ENCODE peak calls at places on chromosomes 16 and 17, in four cellular contexts. X is A549, Z is keratinocyte, U is AG04450. I is an unnamed sample.

GRCh38 chr16:28543072-28543471 is 4.3 kb upstream of the NUPR1 start:
- DNase-seq in U (no peak), X (no peak), Z (no peak), I (peak)

GRCh38 chr16:1088295-1089170 is 7.5 kb downstream of the C1QTNF8 start:
- DNase-seq in U (no peak), X (no peak), Z (no peak), I (no peak)

GRCh38 chr16:63922563-63922962 is 1199.3 kb downstream of the CDH11 start:
- DNase-seq in X (no peak), U (no peak), Z (no peak), I (no peak)

GRCh38 chr16:28549301-28549899 is 4.3 kb upstream of the SGF29 start:
- DNase-seq in X (peak), Z (no peak), U (no peak), I (no peak)

GRCh38 chr16:4317471-4318170 is 1.8 kb downstream of the GLIS2 start:
- DNase-seq in Z (no peak), X (peak), U (no peak), I (no peak)

GRCh38 chr16:72256398-72257048 is 84.6 kb upstream of the PMFBP1 start:
- DNase-seq in Z (no peak), X (no peak), U (peak), I (no peak)

GRCh38 chr17:81063488-81064093 is 28.6 kb downstream of the BAIAP2 start:
- DNase-seq in U (no peak), Z (no peak), X (no peak), I (no peak)

GRCh38 chr16:50884066-50884860 is 142.4 kb downstream of the CYLD start:
- DNase-seq in U (no peak), Z (no peak), X (peak), I (no peak)

GRCh38 chr16:81560979-81561657 is 116.5 kb downstream of the CMIP start:
- DNase-seq in Z (no peak), U (no peak), X (no peak), I (no peak)

GRCh38 chr17:10729334-10730193 is at the start of gene TMEM220:
- DNase-seq in Z (no peak), X (peak), U (peak), I (peak)

GRCh38 chr16:65781855-65782254 is 584.6 kb upstream of the CDH5 start:
- DNase-seq in Z (no peak), U (no peak), X (no peak), I (no peak)

GRCh38 chr17:19833914-19834313 is 33.8 kb downstream of the ULK2 start:
- DNase-seq in U (no peak), Z (no peak), X (no peak), I (no peak)

GRCh38 chr16:28924762-28925385 is at the start of gene RABEP2:
- DNase-seq in Z (peak), X (peak), U (peak), I (peak)

GRCh38 chr17:69539781-69540319 is 125.4 kb downstream of the MAP2K6 start:
- DNase-seq in X (peak), U (peak), Z (no peak), I (no peak)

DNA sequence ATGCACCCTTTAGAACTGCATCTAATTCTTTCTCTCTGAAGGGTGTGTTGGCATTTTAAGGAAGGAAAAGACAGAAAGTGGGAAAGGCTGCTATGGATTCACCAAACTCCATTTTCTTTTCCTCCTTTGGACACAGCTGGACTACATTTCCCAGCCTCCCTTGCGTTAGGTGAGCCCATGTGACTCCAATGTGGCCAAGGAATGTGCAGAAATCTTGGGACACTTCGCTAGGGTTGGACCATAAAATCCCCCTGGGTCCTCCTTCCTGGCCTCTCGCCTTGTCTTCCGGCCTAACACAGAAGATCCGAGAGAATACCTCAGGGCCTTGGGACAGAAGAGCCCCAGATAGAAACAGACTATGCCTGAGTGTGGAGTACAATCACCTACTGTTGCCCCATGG is 56.3 kb downstream of the ABCC12 start:
- DNase-seq in Z (no peak), X (peak), U (no peak), I (no peak)
- H3K27ac ChIP-seq in Z (no peak), X (no peak), U (no peak), I (no peak)

DNA sequence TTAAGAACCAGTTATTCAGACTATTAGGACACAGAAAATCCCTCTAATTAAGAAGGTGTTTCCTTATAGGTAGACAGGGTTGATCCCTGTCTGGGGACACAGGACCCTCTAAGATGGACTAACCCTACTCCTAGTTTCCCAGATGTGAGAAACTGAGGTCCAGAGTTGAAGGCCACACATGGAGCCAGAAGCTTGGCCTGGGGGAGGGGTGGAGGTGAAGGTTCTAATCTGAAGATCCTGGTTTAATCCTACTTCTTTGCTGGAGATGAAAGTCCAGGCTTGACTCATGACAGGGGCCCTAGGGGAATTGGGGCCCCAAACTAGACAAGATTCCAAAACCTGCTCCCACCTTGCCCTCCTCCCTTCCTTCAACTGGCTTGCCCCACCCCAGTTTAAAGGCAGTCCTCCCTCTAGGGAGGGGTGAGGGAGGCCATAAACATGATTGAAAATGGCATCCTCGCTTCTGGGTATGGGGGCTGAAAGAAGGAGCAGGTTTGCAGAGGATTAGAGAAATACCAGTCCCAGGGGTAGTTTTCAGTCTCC is 21.6 kb downstream of the IGF2BP1 start:
- DNase-seq in X (no peak), Z (no peak), U (no peak), I (no peak)
- H3K27ac ChIP-seq in X (peak), Z (no peak), U (no peak), I (no peak)

GRCh38 chr16:85998868-85999729 is 100.1 kb downstream of the IRF8 start:
- DNase-seq in U (no peak), Z (no peak), X (no peak), I (no peak)
- H3K27ac ChIP-seq in U (no peak), Z (no peak), X (no peak), I (no peak)

GRCh38 chr17:9241371-9241712 is 220.0 kb downstream of the NTN1 start:
- DNase-seq in Z (no peak), U (no peak), X (no peak), I (no peak)
- H3K27ac ChIP-seq in Z (no peak), U (peak), X (no peak), I (no peak)

GRCh38 chr17:27479838-27480237 is 23.6 kb downstream of the KSR1 start:
- DNase-seq in X (no peak), Z (no peak), U (no peak), I (no peak)
- H3K27ac ChIP-seq in X (no peak), Z (no peak), U (no peak), I (no peak)

GRCh38 chr17:44322236-44322895 is 2.3 kb downstream of the SLC25A39 start:
- DNase-seq in Z (no peak), U (no peak), X (no peak), I (no peak)

GRCh38 chr17:44321246-44322120 is 3.1 kb downstream of the SLC25A39 start:
- DNase-seq in X (no peak), Z (no peak), U (no peak), I (no peak)

GRCh38 chr17:44324571-44325275 is at the start of gene SLC25A39:
- DNase-seq in Z (peak), U (peak), X (peak), I (peak)

GRCh38 chr17:44324092-44324570 is 492 bp downstream of the SLC25A39 start:
- DNase-seq in U (no peak), Z (no peak), X (no peak), I (no peak)

GRCh38 chr17:44323359-44324091 is 1.1 kb downstream of the SLC25A39 start:
- DNase-seq in U (no peak), Z (no peak), X (no peak), I (no peak)
- H3K27ac ChIP-seq in U (no peak), Z (peak), X (peak), I (peak)

DNA sequence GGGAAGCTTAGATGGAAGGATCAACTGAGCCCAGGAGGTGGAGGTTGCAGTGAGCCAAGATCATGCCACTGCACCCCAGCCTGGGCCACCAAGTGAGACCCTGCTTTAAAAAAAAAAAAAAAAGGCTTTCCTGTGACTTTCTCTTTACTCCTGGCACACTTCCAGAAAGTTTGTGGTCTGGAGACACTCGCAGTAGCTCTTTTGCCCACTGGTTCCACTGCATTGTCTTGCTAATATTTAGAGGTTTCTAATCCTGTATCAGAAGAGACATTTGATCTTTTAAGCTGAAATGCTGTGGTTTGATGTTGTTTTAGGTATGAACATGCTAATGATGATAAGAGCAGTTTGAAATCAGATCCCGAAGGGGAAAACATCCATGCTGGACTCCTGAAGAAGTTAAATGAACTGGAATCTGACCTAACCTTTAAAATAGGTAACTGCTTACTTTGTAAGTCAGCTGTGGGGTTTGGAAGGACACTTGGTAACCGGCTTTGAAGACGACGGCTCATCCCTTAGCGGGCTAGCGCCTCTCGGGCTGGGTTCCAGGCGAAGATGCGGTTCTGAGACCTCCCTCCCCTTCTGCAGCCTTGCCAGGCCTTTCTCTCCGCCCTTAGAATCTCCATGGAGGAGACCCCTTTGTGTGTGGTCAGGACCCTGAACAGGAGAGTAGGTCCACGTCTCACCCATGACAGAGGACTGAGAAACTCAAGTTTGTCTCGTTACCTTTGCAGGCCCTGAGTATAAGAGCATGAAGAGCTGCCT is 23.1 kb downstream of the NTAN1 start:
- DNase-seq in Z (no peak), X (no peak), U (no peak), I (no peak)
- H3K27ac ChIP-seq in Z (no peak), X (no peak), U (no peak), I (no peak)

GRCh38 chr17:8789743-8790142 is 9.4 kb downstream of the MFSD6L start:
- DNase-seq in X (no peak), U (no peak), Z (no peak), I (no peak)
- H3K27ac ChIP-seq in X (no peak), U (no peak), Z (no peak), I (no peak)